ENCODE peak calls at places on chromosomes 13 and 19, in six cellular contexts. X, I, E, C, V and F are unnamed samples.

GRCh38 chr13:49935171-49936084 is 712 bp downstream of the SPRYD7 start:
- DNase-seq in X (peak; percentile 57), I (peak; percentile 38), E (peak; percentile 82), C (no peak), V (peak; percentile 17), F (peak; percentile 74)

GRCh38 chr19:13881231-13881691 is 4.3 kb downstream of the NANOS3 start:
- DNase-seq in X (no peak), I (no peak), E (no peak), C (no peak), V (peak; percentile 45), F (peak; percentile 73)

GRCh38 chr19:1132625-1133383 is 29.0 kb downstream of the GPX4 start:
- DNase-seq in X (no peak), I (no peak), E (no peak), C (no peak), V (no peak), F (peak; percentile 67)

GRCh38 chr13:45464141-45464686 is 525 bp upstream of the COG3 start:
- DNase-seq in X (no peak), I (no peak), E (no peak), C (no peak), V (no peak), F (no peak)

GRCh38 chr13:110388141-110388943 is 81.3 kb downstream of the COL4A2 start:
- DNase-seq in X (no peak), I (no peak), E (no peak), C (no peak), V (no peak), F (peak; percentile 16)

GRCh38 chr13:97434417-97435296 is 688 bp downstream of the RAP2A start:
- DNase-seq in X (peak; percentile 59), I (no peak), E (peak; percentile 31), C (no peak), V (no peak), F (peak; percentile 62)

GRCh38 chr13:19737844-19738557 is 44.7 kb downstream of the PSPC1 start:
- DNase-seq in X (no peak), I (no peak), E (no peak), C (no peak), V (no peak), F (peak; percentile 44)

GRCh38 chr19:34134190-34135032 is 37.9 kb upstream of the LSM14A start:
- DNase-seq in X (peak; percentile 81), I (peak; percentile 99), E (peak; percentile 93), C (peak; percentile 56), V (peak; percentile 70), F (peak; percentile 94)

GRCh38 chr13:65841156-65841555 is 1389.0 kb downstream of the PCDH9 start:
- DNase-seq in X (no peak), I (no peak), E (no peak), C (no peak), V (no peak), F (no peak)

GRCh38 chr19:5692785-5693194 is 2.7 kb downstream of the RPL36 start:
- DNase-seq in X (no peak), I (no peak), E (peak; percentile 41), C (no peak), V (no peak), F (peak; percentile 43)

GRCh38 chr13:83546476-83546875 is 335.8 kb downstream of the SLITRK1 start:
- DNase-seq in X (no peak), I (no peak), E (no peak), C (no peak), V (no peak), F (no peak)

GRCh38 chr13:30334663-30335386 is 27.5 kb upstream of the KATNAL1 start:
- DNase-seq in X (peak; percentile 37), I (peak; percentile 43), E (peak; percentile 44), C (no peak), V (peak; percentile 80), F (peak; percentile 73)

GRCh38 chr19:6060600-6061391 is 49.5 kb downstream of the RFX2 start:
- DNase-seq in X (peak; percentile 61), I (peak; percentile 92), E (no peak), C (no peak), V (no peak), F (peak; percentile 75)

GRCh38 chr19:32224371-32225244 is 120.8 kb upstream of the ZNF507 start:
- DNase-seq in X (peak; percentile 47), I (peak; percentile 88), E (peak; percentile 71), C (no peak), V (peak; percentile 21), F (peak; percentile 48)

GRCh38 chr13:110317496-110318195 is 10.6 kb downstream of the COL4A2 start:
- DNase-seq in X (no peak), I (no peak), E (no peak), C (no peak), V (no peak), F (no peak)

GRCh38 chr13:88948501-88948900 is 1277.3 kb downstream of the SLITRK5 start:
- DNase-seq in X (no peak), I (no peak), E (no peak), C (no peak), V (no peak), F (no peak)

GRCh38 chr19:34232566-34233481 is 21.5 kb upstream of the GARRE1 start:
- DNase-seq in X (peak; percentile 87), I (peak; percentile 32), E (peak; percentile 62), C (no peak), V (peak; percentile 56), F (peak; percentile 11)

GRCh38 chr13:35478384-35479222 is 2.1 kb upstream of the MAB21L1 start:
- DNase-seq in X (no peak), I (no peak), E (no peak), C (no peak), V (no peak), F (no peak)

GRCh38 chr19:18141031-18141430 is 11.9 kb upstream of the PIK3R2 start:
- DNase-seq in X (no peak), I (no peak), E (no peak), C (no peak), V (no peak), F (no peak)

GRCh38 chr19:18131841-18132596 is 20.9 kb upstream of the PIK3R2 start:
- DNase-seq in X (no peak), I (peak; percentile 69), E (no peak), C (no peak), V (no peak), F (peak; percentile 36)

GRCh38 chr19:18140473-18140872 is 12.5 kb upstream of the PIK3R2 start:
- DNase-seq in X (no peak), I (no peak), E (no peak), C (no peak), V (no peak), F (no peak)

GRCh38 chr19:18137242-18137641 is 15.7 kb upstream of the PIK3R2 start:
- DNase-seq in X (no peak), I (no peak), E (no peak), C (no peak), V (no peak), F (no peak)

DNA sequence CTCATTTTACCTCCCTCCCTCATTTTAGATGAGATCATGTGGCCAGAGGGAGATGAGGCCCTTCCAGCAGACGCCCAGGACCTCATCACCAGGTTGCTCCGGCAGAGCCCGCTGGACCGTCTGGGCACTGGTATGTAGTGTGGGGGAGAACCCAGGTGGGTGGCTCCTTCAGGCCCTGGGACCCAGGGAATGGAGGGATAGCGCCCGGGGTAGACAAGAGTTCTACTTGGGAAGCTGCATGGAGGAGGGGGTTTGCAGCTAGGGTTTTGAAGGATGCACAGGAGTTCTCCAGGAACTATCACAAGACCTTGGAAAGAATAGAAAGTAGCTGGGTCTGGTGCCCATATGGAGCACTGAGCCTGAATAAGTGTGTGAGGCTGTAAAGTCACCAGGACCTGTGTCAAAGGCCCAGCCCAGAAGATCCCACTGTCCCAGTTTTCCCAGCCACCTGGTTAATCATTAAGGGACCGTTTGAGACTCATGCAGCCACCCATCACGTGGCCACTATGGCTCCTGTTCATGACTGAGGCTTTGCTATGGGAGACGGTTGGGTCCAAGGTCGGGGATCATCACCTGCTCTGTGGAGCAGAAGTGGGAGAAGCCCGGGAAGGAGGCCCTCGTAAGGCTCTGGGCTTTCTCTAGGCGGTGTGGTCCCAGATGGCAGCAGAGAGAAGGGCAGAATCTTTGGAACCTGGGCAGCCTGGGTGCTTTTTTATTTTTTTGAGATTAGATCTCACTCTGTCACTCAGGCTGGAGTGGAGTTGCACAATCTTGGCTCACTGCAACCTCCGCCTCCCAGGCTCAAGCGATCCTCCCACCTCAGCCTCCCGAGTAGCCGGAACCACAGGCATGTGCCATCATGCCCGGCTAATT is 17.0 kb upstream of the PIK3R2 start:
- DNase-seq in X (no peak), I (no peak), E (peak; percentile 41), C (no peak), V (peak; percentile 98), F (no peak)
- TF ChIP-seq MYC in X (no peak), I (no peak), E (no peak), C (no peak), V (peak; percentile 86), F (no peak)

GRCh38 chr13:90201676-90202425 is 1145.6 kb upstream of the MIR17HG start:
- DNase-seq in X (no peak), I (no peak), E (no peak), C (no peak), V (no peak), F (no peak)
- TF ChIP-seq POLR2A in X (no peak), I (no peak), E (no peak), C (no peak), V (no peak), F (no peak)

DNA sequence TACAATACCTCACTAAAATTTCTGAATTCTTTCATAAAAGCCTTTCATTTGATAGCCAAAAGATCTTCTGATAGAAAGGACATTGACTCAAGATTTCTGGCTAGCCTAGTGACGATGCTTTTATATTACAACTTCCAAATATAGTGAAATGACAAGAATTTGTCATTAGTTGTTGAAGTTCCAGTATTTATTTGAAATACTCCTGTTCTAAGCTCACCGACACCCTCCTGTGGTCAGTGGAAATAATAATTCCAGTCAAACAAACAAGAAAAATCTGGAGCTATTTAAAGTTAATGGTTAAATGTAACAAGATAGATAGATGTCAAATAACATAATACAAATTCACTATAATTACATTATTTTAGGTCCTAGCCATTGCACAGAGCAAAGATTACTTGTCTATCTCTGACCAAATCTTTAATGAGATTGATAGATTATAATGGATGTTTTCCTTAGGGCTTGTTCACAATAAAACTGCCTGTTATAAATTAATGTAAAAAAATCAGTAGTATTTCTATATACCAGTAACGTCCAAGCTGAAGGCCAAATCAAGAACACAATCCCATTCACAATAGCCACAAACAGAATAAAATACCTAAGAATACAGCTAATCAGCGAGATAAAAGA is 195.5 kb downstream of the RGCC start:
- DNase-seq in X (peak; percentile 88), I (peak; percentile 11), E (peak; percentile 58), C (no peak), V (peak; percentile 62), F (peak; percentile 65)
- TF ChIP-seq MYC in X (no peak), I (no peak), E (no peak), C (no peak), V (no peak), F (no peak)

DNA sequence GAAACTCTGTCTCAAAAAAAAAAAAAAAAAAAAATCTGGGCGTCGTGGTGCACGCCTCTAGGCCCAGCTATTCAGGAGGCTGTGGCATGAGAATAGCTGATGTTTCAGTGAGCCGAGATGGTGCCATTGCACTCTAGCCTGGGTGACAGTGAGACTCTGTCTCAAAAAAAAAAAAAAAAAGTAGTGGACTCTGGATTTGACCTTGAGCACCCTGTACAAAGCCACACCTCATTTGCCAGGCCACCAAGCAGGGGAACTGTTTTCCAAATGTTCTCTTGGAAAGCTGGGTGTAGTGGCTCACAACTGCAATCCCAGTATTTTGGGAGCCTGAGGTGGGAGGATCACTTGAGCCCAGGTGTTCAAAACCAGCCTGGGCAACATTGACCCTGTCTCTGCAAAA is 3.8 kb upstream of the ZNF555 start:
- DNase-seq in X (no peak), I (no peak), E (no peak), C (no peak), V (peak; percentile 70), F (no peak)
- TF ChIP-seq POLR2A in X (no peak), I (no peak), E (no peak), C (no peak), V (no peak), F (no peak)